ENCODE peak calls at places on chromosomes 3 and 15, in five cellular contexts. B, J, Z, G and C are unnamed samples.

GRCh38 chr3:141828487-141829284 is 47.8 kb upstream of the ATP1B3 start:
- DNase-seq in B (no peak), J (peak), Z (no peak), G (peak), C (no peak)

GRCh38 chr3:44339990-44340389 is 1.4 kb downstream of the TCAIM start:
- DNase-seq in B (no peak), J (no peak), Z (no peak), G (no peak), C (no peak)

GRCh38 chr3:68211637-68212036 is 557.2 kb upstream of the SUCLG2 start:
- DNase-seq in B (no peak), J (no peak), Z (no peak), G (no peak), C (no peak)

GRCh38 chr3:166510382-166510781 is 673.2 kb upstream of the BCHE start:
- DNase-seq in B (no peak), J (no peak), Z (peak), G (no peak), C (no peak)

GRCh38 chr15:56871867-56872266 is 46.6 kb upstream of the TCF12 start:
- DNase-seq in B (no peak), J (no peak), Z (no peak), G (no peak), C (no peak)

GRCh38 chr3:197471221-197472010 is 84.4 kb downstream of the BDH1 start:
- DNase-seq in B (no peak), J (no peak), Z (no peak), G (no peak), C (no peak)

GRCh38 chr3:71721721-71722157 is 3.5 kb downstream of the EIF4E3 start:
- DNase-seq in B (no peak), J (no peak), Z (no peak), G (no peak), C (no peak)

GRCh38 chr3:101039285-101039684 is 46.1 kb upstream of the ABI3BP start:
- DNase-seq in B (no peak), J (no peak), Z (no peak), G (no peak), C (no peak)

GRCh38 chr15:25903024-25903581 is 40.0 kb upstream of the ATP10A start:
- DNase-seq in B (no peak), J (peak), Z (no peak), G (peak), C (no peak)

GRCh38 chr15:53693729-53694533 is 65.5 kb downstream of the WDR72 start:
- DNase-seq in B (no peak), J (no peak), Z (no peak), G (no peak), C (no peak)

GRCh38 chr3:37125195-37125594 is 49.2 kb downstream of the LRRFIP2 start:
- DNase-seq in B (no peak), J (no peak), Z (no peak), G (no peak), C (no peak)

GRCh38 chr3:73624363-73625123 is at the start of gene PDZRN3:
- DNase-seq in B (no peak), J (peak), Z (peak), G (peak), C (no peak)

GRCh38 chr3:125150525-125151436 is 61.8 kb downstream of the SLC12A8 start:
- DNase-seq in B (no peak), J (peak), Z (no peak), G (no peak), C (no peak)

GRCh38 chr15:68693071-68693470 is 114.3 kb downstream of the CORO2B start:
- DNase-seq in B (no peak), J (no peak), Z (no peak), G (peak), C (no peak)

GRCh38 chr3:12934431-12934830 is 93.1 kb upstream of the RPL32 start:
- DNase-seq in B (no peak), J (peak), Z (peak), G (peak), C (no peak)

GRCh38 chr3:45832691-45833090 is 9.2 kb downstream of the LZTFL1 start:
- DNase-seq in B (no peak), J (peak), Z (no peak), G (peak), C (no peak)

GRCh38 chr3:139173372-139174108 is 128.8 kb upstream of the PRR23C start:
- DNase-seq in B (no peak), J (peak), Z (no peak), G (no peak), C (no peak)

GRCh38 chr3:193563429-193563828 is 8.7 kb upstream of the ATP13A4 start:
- DNase-seq in B (no peak), J (no peak), Z (no peak), G (no peak), C (no peak)

GRCh38 chr3:197482001-197482400 is 73.8 kb downstream of the BDH1 start:
- DNase-seq in B (no peak), J (peak), Z (no peak), G (no peak), C (no peak)

GRCh38 chr3:181239456-181239855 is 249.9 kb upstream of the DNAJC19 start:
- DNase-seq in B (no peak), J (no peak), Z (no peak), G (no peak), C (no peak)

GRCh38 chr3:71723452-71724170 is 1.6 kb downstream of the EIF4E3 start:
- DNase-seq in B (no peak), J (no peak), Z (no peak), G (no peak), C (no peak)

GRCh38 chr15:38684461-38685000 is 119.9 kb upstream of the RASGRP1 start:
- DNase-seq in B (no peak), J (no peak), Z (no peak), G (no peak), C (no peak)

GRCh38 chr3:32245200-32245599 is 6.7 kb downstream of the CMTM8 start:
- DNase-seq in B (no peak), J (no peak), Z (no peak), G (no peak), C (no peak)

GRCh38 chr15:83732770-83733169 is 78.8 kb downstream of the ADAMTSL3 start:
- DNase-seq in B (no peak), J (no peak), Z (no peak), G (no peak), C (no peak)

GRCh38 chr15:83733206-83733605 is 79.3 kb downstream of the ADAMTSL3 start:
- DNase-seq in B (no peak), J (peak), Z (no peak), G (peak), C (no peak)

GRCh38 chr15:83733691-83734090 is 79.8 kb downstream of the ADAMTSL3 start:
- DNase-seq in B (no peak), J (no peak), Z (no peak), G (no peak), C (no peak)

GRCh38 chr15:83732196-83732595 is 78.3 kb downstream of the ADAMTSL3 start:
- DNase-seq in B (no peak), J (no peak), Z (no peak), G (no peak), C (no peak)

GRCh38 chr15:83734487-83734886 is 80.6 kb downstream of the ADAMTSL3 start:
- DNase-seq in B (no peak), J (peak), Z (no peak), G (peak), C (no peak)
- TF ChIP-seq CTCF in B (no peak), J (peak), Z (no peak), G (peak), C (no peak)

GRCh38 chr3:99681512-99681911 is 43.1 kb downstream of the COL8A1 start:
- DNase-seq in B (no peak), J (no peak), Z (no peak), G (no peak), C (no peak)
- TF ChIP-seq CTCF in B (no peak), J (no peak), Z (no peak), G (no peak), C (no peak)

DNA sequence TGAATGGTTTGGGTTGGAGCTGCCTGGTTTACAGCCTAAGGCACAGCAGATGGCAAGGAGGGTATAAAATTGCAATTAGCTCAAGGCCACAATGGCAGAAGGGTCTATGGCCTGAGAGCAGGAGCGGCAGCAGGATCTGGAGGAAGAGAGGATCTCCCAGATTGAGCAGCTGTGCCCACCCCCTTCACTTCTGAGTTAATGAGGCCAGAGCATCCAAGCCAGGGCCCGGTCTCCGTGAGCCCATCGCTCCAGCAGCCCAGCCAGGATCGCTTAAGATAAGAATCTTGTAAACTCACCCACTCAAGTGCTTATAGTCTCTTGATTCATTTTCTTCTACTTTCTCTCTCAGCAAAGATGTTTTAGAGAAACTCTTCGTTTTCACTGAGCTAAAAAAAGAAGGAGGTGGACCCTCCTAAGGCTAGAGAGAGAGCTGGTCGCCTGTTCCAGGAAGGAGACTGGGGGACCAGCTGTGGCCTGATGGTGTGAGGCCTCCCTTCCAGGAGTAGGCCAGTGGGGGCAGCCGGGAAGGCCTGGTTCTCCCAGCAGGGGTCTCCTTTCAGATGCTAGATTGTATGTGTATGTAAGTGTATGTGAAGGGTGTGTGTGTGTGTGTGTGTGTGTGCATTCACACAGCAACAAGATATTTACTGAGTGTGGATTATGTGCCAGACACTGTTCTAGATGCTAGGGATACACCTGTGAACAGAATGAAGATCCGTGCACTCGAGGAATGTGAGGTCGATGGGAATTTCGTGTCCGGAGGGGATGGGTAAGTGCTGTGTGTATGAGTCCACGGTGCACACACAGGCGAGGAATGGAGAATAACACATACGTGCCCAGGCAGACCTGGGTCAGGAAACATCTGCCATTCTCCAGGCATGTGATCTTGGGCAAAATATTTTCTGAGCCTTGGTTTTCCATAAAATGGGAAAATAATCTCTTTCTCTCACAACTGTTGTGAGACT is 18.6 kb downstream of the MAGEF1 start:
- DNase-seq in B (no peak), J (no peak), Z (no peak), G (no peak), C (no peak)
- TF ChIP-seq CTCF in B (peak), J (no peak), Z (no peak), G (no peak), C (no peak)

DNA sequence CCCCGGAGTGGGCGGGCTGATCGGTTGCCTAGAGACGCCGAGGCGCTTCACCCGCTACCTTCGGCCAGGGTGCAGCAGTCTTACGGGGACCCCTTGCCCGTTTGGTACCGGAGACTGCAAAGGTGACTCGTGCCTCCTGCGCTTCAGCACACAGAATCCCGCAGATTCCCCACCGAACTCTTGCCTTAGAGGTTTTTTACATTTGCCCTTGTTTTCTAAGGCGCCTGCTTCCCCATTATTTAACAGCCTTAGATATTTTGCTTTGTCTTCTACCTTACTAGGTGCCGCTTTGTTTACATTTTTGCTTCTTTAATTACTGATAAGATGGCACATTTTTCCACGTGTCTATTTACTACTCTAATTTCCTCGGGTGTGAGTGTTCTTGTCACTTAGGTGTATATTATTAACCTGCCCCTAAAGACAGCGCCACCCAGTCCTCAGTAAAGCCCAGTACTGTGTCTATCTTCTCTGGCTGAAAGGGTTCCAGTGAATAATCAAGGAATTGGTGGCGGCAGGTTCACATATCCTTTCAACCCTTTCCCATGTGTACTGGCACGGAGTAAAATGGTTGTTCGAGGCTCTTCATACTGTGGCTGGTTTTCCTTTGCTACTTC is 563 bp upstream of the CEP152 start:
- DNase-seq in B (no peak), J (no peak), Z (no peak), G (no peak), C (no peak)
- TF ChIP-seq CTCF in B (no peak), J (no peak), Z (no peak), G (no peak), C (no peak)

GRCh38 chr3:128983293-128984069 is 10.4 kb downstream of the CFAP92 start:
- DNase-seq in B (no peak), J (no peak), Z (no peak), G (no peak), C (no peak)
- TF ChIP-seq CTCF in B (no peak), J (no peak), Z (no peak), G (no peak), C (no peak)

GRCh38 chr3:51819709-51820406 is 40.8 kb upstream of the IQCF6 start:
- DNase-seq in B (no peak), J (no peak), Z (no peak), G (no peak), C (no peak)
- TF ChIP-seq CTCF in B (no peak), J (no peak), Z (no peak), G (peak), C (peak)

DNA sequence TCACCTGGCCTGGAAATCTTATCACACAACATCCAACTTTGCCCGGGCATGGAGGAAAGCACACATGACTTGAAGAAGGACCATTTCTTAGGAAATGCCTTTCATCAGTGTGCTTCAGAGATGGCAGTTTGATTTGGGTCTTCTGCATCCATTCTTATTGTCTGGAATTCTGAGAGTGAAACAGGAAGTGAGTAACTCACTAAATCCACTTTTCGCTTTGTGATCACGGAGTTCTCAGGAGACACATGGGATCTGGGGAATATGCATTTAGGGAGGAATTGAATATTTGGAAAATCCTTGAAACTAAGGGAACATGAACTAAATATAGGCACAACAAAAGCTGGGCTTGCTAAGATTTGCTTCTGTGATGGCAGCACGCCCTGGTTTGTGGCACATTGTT is 212.5 kb upstream of the FEZF2 start:
- DNase-seq in B (no peak), J (peak), Z (no peak), G (peak), C (no peak)
- TF ChIP-seq CTCF in B (no peak), J (no peak), Z (no peak), G (no peak), C (no peak)

GRCh38 chr15:66567897-66568296 is 2.1 kb upstream of the LCTL start:
- DNase-seq in B (no peak), J (no peak), Z (no peak), G (no peak), C (no peak)

GRCh38 chr15:66565141-66565595 is 630 bp downstream of the LCTL start:
- DNase-seq in B (no peak), J (no peak), Z (no peak), G (no peak), C (no peak)

GRCh38 chr15:66569461-66570137 is 3.8 kb upstream of the LCTL start:
- DNase-seq in B (no peak), J (no peak), Z (no peak), G (no peak), C (no peak)

GRCh38 chr15:66565731-66566130 is at the start of gene LCTL:
- DNase-seq in B (no peak), J (peak), Z (no peak), G (peak), C (no peak)

DNA sequence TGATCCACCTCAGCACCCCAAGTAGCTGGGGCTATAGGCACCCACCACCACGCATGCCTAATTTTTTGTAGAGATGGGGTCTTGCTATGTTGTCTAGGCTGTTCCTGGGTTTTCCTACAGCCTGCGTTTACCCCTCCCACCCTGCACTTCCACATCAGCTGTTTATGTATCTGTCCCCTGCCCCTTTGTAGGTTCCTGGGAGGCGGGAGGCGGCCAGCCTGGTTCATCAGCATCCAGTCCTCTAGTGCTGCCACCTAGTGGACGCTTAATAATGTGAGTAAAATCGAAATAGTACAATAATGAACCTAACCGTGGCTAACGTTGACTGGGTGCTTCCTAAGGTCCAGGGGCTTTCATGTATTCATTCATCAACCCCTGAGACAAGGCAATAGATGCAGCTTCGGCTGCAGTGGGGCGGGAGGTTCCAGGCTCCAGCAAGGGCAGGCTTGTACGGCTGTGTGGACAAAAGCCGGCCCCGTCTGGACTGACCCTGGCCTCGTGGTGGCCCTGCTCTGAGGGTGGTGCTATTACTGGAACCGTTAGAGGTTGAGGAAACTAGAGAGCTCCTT is 1.2 kb upstream of the LCTL start:
- DNase-seq in B (no peak), J (peak), Z (no peak), G (peak), C (peak)
- TF ChIP-seq CTCF in B (peak), J (peak), Z (peak), G (peak), C (peak)

GRCh38 chr3:129676985-129677384 is 70.5 kb upstream of the PLXND1 start:
- DNase-seq in B (no peak), J (no peak), Z (no peak), G (no peak), C (no peak)

GRCh38 chr3:129673012-129673411 is 66.5 kb upstream of the PLXND1 start:
- DNase-seq in B (no peak), J (peak), Z (no peak), G (peak), C (no peak)

GRCh38 chr3:129672412-129672811 is 65.9 kb upstream of the PLXND1 start:
- DNase-seq in B (no peak), J (no peak), Z (no peak), G (no peak), C (no peak)

GRCh38 chr3:129673897-129674797 is 67.7 kb upstream of the PLXND1 start:
- DNase-seq in B (no peak), J (no peak), Z (no peak), G (no peak), C (no peak)
- TF ChIP-seq CTCF in B (no peak), J (no peak), Z (no peak), G (no peak), C (no peak)

DNA sequence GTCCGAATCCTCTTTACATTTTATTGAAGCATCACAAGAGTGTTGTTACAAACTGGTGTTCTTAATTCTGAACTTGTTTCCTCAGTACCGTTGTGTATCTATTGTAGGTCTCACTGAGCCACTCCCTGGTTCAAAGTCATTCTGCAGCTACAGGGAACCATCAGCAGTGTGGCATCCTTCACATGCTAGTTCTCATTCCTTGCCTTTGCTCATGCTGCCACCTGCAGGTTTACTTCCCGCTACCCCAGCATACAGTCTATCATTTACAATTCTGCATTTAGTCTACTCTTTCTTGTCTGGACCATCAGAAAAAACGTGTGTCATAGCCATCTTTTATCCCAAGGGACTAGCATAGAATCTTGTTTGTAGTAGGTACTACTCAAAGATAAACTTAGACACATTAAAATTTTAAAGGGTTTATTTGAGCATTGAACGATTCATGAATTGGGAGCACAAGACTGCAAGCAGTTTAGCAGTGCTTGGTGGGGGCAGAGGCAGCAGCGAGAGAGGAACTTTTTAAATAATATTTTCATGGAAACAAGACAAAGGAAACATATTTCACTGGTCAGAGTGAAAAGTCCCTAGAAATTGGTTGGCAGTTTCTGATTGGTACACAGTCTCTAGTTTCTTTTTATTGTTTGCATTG is 402.1 kb downstream of the CADM2 start:
- DNase-seq in B (no peak), J (peak), Z (no peak), G (peak), C (no peak)
- TF ChIP-seq CTCF in B (peak), J (peak), Z (no peak), G (peak), C (no peak)